ENCODE peak calls at places on chromosomes 13 and 19, in eight cellular contexts. One of them, this sample, is unnamed.
A peak's percentile ranks its signal among the peaks of the same experiment; 100 is the strongest.

GRCh38 chr19:7748756-7749155 is 1.4 kb upstream of the CD209 start:
- DNase-seq in GM12878: no peak
- DNase-seq in SK-N-SH: no peak
- DNase-seq in GM23338: peak; percentile 96
- DNase-seq in HepG2: peak; percentile 14
- DNase-seq in K562: no peak
- DNase-seq in HCT116: peak; percentile 50
- DNase-seq in Panc1: no peak
- DNase-seq in this sample: peak; percentile 16

GRCh38 chr13:102654786-102655185 is 40.1 kb downstream of the METTL21C start:
- DNase-seq in HCT116: no peak
- DNase-seq in Panc1: no peak
- DNase-seq in GM23338: no peak
- DNase-seq in GM12878: no peak
- DNase-seq in K562: no peak
- DNase-seq in HepG2: no peak
- DNase-seq in SK-N-SH: no peak
- DNase-seq in this sample: no peak

GRCh38 chr19:15672580-15673175 is at the start of gene CYP4F12:
- DNase-seq in HepG2: peak; percentile 76
- DNase-seq in K562: peak; percentile 62
- DNase-seq in Panc1: no peak
- DNase-seq in GM23338: peak; percentile 17
- DNase-seq in SK-N-SH: no peak
- DNase-seq in HCT116: peak; percentile 49
- DNase-seq in GM12878: no peak
- DNase-seq in this sample: no peak

GRCh38 chr19:42450314-42450934 is 7.7 kb upstream of the CXCL17 start:
- DNase-seq in GM23338: peak; percentile 89
- DNase-seq in SK-N-SH: peak; percentile 75
- DNase-seq in K562: peak; percentile 90
- DNase-seq in HepG2: peak; percentile 98
- DNase-seq in HCT116: peak; percentile 85
- DNase-seq in GM12878: peak; percentile 84
- DNase-seq in Panc1: no peak
- DNase-seq in this sample: peak; percentile 78

GRCh38 chr13:32330438-32330837 is 15.1 kb downstream of the BRCA2 start:
- DNase-seq in HepG2: no peak
- DNase-seq in K562: no peak
- DNase-seq in Panc1: no peak
- DNase-seq in HCT116: no peak
- DNase-seq in SK-N-SH: no peak
- DNase-seq in GM12878: no peak
- DNase-seq in GM23338: no peak
- DNase-seq in this sample: no peak

GRCh38 chr13:110177790-110178189 is 129.2 kb downstream of the COL4A1 start:
- DNase-seq in HCT116: no peak
- DNase-seq in GM12878: no peak
- DNase-seq in SK-N-SH: no peak
- DNase-seq in K562: no peak
- DNase-seq in GM23338: no peak
- DNase-seq in HepG2: no peak
- DNase-seq in Panc1: no peak
- DNase-seq in this sample: no peak

GRCh38 chr13:92622905-92623304 is 603.7 kb upstream of the GPC6 start:
- DNase-seq in HCT116: no peak
- DNase-seq in GM23338: no peak
- DNase-seq in GM12878: no peak
- DNase-seq in HepG2: no peak
- DNase-seq in SK-N-SH: no peak
- DNase-seq in K562: no peak
- DNase-seq in Panc1: no peak
- DNase-seq in this sample: no peak

GRCh38 chr13:70630247-70630646 is 522.0 kb upstream of the KLHL1 start:
- DNase-seq in GM23338: peak; percentile 84
- DNase-seq in K562: no peak
- DNase-seq in HepG2: no peak
- DNase-seq in Panc1: no peak
- DNase-seq in GM12878: no peak
- DNase-seq in SK-N-SH: no peak
- DNase-seq in HCT116: no peak
- DNase-seq in this sample: no peak

GRCh38 chr13:103386341-103386740 is 320.1 kb upstream of the SLC10A2 start:
- DNase-seq in HCT116: no peak
- DNase-seq in K562: no peak
- DNase-seq in SK-N-SH: no peak
- DNase-seq in GM23338: no peak
- DNase-seq in Panc1: no peak
- DNase-seq in HepG2: no peak
- DNase-seq in GM12878: no peak
- DNase-seq in this sample: no peak

GRCh38 chr13:36788276-36788675 is 30.7 kb upstream of the RFXAP start:
- DNase-seq in GM12878: no peak
- DNase-seq in HepG2: no peak
- DNase-seq in K562: no peak
- DNase-seq in Panc1: no peak
- DNase-seq in GM23338: no peak
- DNase-seq in SK-N-SH: no peak
- DNase-seq in HCT116: no peak
- DNase-seq in this sample: no peak

GRCh38 chr19:44050740-44051653 is 839 bp upstream of the ZNF223 start:
- DNase-seq in GM23338: peak; percentile 77
- DNase-seq in HepG2: no peak
- DNase-seq in SK-N-SH: no peak
- DNase-seq in HCT116: no peak
- DNase-seq in GM12878: no peak
- DNase-seq in Panc1: no peak
- DNase-seq in K562: no peak
- DNase-seq in this sample: peak; percentile 36

GRCh38 chr13:32246468-32246867 is 68.7 kb downstream of the ZAR1L start:
- DNase-seq in HepG2: peak; percentile 67
- DNase-seq in GM23338: peak; percentile 93
- DNase-seq in HCT116: peak; percentile 66
- DNase-seq in Panc1: peak; percentile 13
- DNase-seq in K562: peak; percentile 58
- DNase-seq in GM12878: no peak
- DNase-seq in SK-N-SH: peak; percentile 48
- DNase-seq in this sample: peak; percentile 16

GRCh38 chr19:55482967-55483671 is 1.9 kb upstream of the NAT14 start:
- DNase-seq in GM23338: no peak
- DNase-seq in GM12878: no peak
- DNase-seq in Panc1: no peak
- DNase-seq in HCT116: no peak
- DNase-seq in K562: no peak
- DNase-seq in SK-N-SH: no peak
- DNase-seq in HepG2: no peak
- DNase-seq in this sample: no peak

GRCh38 chr19:40693150-40693788 is 2.8 kb upstream of the NUMBL start:
- DNase-seq in HCT116: no peak
- DNase-seq in GM12878: no peak
- DNase-seq in K562: no peak
- DNase-seq in Panc1: no peak
- DNase-seq in HepG2: no peak
- DNase-seq in GM23338: no peak
- DNase-seq in SK-N-SH: no peak
- DNase-seq in this sample: no peak

GRCh38 chr13:75326173-75327131 is 155.5 kb downstream of the TBC1D4 start:
- DNase-seq in GM12878: no peak
- DNase-seq in HepG2: no peak
- DNase-seq in K562: peak; percentile 38
- DNase-seq in Panc1: no peak
- DNase-seq in SK-N-SH: peak; percentile 36
- DNase-seq in HCT116: no peak
- DNase-seq in GM23338: no peak
- DNase-seq in this sample: no peak

GRCh38 chr19:1171755-1172352 is 2.2 kb downstream of the SBNO2 start:
- DNase-seq in HCT116: no peak
- DNase-seq in Panc1: no peak
- DNase-seq in HepG2: no peak
- DNase-seq in SK-N-SH: no peak
- DNase-seq in GM12878: no peak
- DNase-seq in GM23338: no peak
- DNase-seq in K562: no peak
- DNase-seq in this sample: no peak

GRCh38 chr19:16751701-16752100 is 32.1 kb downstream of the NWD1 start:
- DNase-seq in GM12878: no peak
- DNase-seq in HepG2: no peak
- DNase-seq in GM23338: no peak
- DNase-seq in K562: no peak
- DNase-seq in SK-N-SH: no peak
- DNase-seq in HCT116: no peak
- DNase-seq in Panc1: no peak
- DNase-seq in this sample: no peak

GRCh38 chr19:3576696-3577443 is 4.1 kb downstream of the HMG20B start:
- DNase-seq in Panc1: no peak
- DNase-seq in K562: peak; percentile 87
- DNase-seq in GM23338: peak; percentile 88
- DNase-seq in GM12878: no peak
- DNase-seq in SK-N-SH: peak; percentile 78
- DNase-seq in HepG2: no peak
- DNase-seq in HCT116: no peak
- DNase-seq in this sample: no peak

GRCh38 chr13:103772576-103772975 is 706.4 kb upstream of the SLC10A2 start:
- DNase-seq in HCT116: no peak
- DNase-seq in GM12878: no peak
- DNase-seq in Panc1: no peak
- DNase-seq in SK-N-SH: no peak
- DNase-seq in GM23338: peak; percentile 61
- DNase-seq in HepG2: peak; percentile 3
- DNase-seq in K562: no peak
- DNase-seq in this sample: peak; percentile 12

GRCh38 chr13:36819811-36820140 is 754 bp downstream of the RFXAP start:
- DNase-seq in GM12878: no peak
- DNase-seq in K562: peak; percentile 28
- DNase-seq in SK-N-SH: no peak
- DNase-seq in GM23338: peak; percentile 65
- DNase-seq in HepG2: no peak
- DNase-seq in HCT116: no peak
- DNase-seq in Panc1: no peak
- DNase-seq in this sample: peak; percentile 63

GRCh38 chr19:14347999-14348889 is 33.0 kb upstream of the ADGRE5 start:
- DNase-seq in K562: peak; percentile 88
- DNase-seq in SK-N-SH: peak; percentile 95
- DNase-seq in GM12878: no peak
- DNase-seq in Panc1: no peak
- DNase-seq in HepG2: peak; percentile 28
- DNase-seq in GM23338: peak; percentile 78
- DNase-seq in HCT116: no peak
- DNase-seq in this sample: no peak

DNA sequence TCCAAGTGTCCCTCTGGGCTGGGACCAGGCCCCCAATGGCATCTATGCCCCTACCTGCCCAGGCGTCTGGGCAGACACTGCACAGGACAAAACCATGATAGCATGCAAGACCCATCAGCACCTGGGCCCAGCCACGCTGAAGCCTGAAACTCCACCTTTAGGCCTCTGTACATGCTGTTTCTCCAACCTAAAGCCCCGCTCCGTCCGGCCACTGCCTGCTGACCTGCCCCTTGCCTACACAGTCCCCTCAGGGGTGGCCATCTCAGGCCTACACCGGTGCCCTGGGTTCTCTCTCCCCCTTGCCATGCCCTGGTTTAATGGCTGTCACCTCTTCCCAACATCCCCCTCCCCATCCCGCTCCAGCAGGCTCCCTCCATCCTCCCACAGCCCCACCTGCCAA is 15.3 kb downstream of the GJA3 start:
- DNase-seq in Panc1: no peak
- DNase-seq in SK-N-SH: no peak
- DNase-seq in K562: no peak
- DNase-seq in HepG2: no peak
- DNase-seq in HCT116: no peak
- DNase-seq in GM23338: no peak
- DNase-seq in GM12878: no peak
- DNase-seq in this sample: no peak
- H3K27me3 ChIP-seq in Panc1: no peaks in the 10 kb centered on the region
- H3K27me3 ChIP-seq in SK-N-SH: peaks cover 97% of the 10 kb centered on the region
- H3K27me3 ChIP-seq in K562: peaks cover 17% of the 10 kb centered on the region
- H3K27me3 ChIP-seq in HepG2: peaks cover 51% of the 10 kb centered on the region
- H3K27me3 ChIP-seq in HCT116: no peaks in the 10 kb centered on the region
- H3K27me3 ChIP-seq in GM23338: peaks cover 18% of the 10 kb centered on the region
- H3K27me3 ChIP-seq in GM12878: no peaks in the 10 kb centered on the region
- H3K27me3 ChIP-seq in this sample: no peaks in the 10 kb centered on the region

DNA sequence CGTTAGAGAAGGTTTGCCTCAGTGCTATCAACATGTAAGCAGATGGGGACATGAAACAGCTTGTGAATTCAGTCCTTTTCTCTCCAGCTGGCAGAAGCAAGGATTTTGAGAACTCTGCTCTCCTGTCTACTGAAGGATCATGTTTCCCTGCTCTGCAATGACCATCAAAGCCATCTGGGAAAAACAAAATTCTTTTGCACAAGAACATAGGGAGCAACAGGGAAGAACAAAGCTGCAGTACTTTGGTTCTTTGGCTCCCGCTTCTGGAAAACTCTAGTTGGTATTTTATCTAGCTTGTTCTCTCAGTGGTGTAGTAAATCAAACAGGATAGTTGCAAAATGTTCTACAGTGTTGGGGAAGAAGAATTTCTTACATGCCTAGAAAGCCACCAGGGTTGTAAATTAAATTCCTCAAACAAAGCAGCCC is 270.4 kb downstream of the ENOX1 start:
- DNase-seq in GM12878: no peak
- DNase-seq in GM23338: no peak
- DNase-seq in SK-N-SH: no peak
- DNase-seq in K562: no peak
- DNase-seq in HepG2: no peak
- DNase-seq in HCT116: no peak
- DNase-seq in Panc1: no peak
- DNase-seq in this sample: no peak
- TF ChIP-seq REST in GM12878: no peak
- TF ChIP-seq REST in GM23338: no peak
- TF ChIP-seq REST in SK-N-SH: no peak
- TF ChIP-seq REST in K562: no peak
- TF ChIP-seq REST in HepG2: no peak
- TF ChIP-seq REST in HCT116: no peak
- TF ChIP-seq REST in Panc1: no peak
- TF ChIP-seq REST in this sample: no peak

GRCh38 chr13:50195045-50195444 is 179.8 kb downstream of the KCNRG start:
- DNase-seq in HepG2: no peak
- DNase-seq in GM23338: no peak
- DNase-seq in Panc1: no peak
- DNase-seq in GM12878: no peak
- DNase-seq in HCT116: no peak
- DNase-seq in SK-N-SH: no peak
- DNase-seq in K562: no peak
- DNase-seq in this sample: no peak
- H3K27me3 ChIP-seq in HepG2: no peaks in the 10 kb centered on the region
- H3K27me3 ChIP-seq in GM23338: no peaks in the 10 kb centered on the region
- H3K27me3 ChIP-seq in Panc1: no peaks in the 10 kb centered on the region
- H3K27me3 ChIP-seq in GM12878: peaks cover 5% of the 10 kb centered on the region
- H3K27me3 ChIP-seq in HCT116: no peaks in the 10 kb centered on the region
- H3K27me3 ChIP-seq in SK-N-SH: no peaks in the 10 kb centered on the region
- H3K27me3 ChIP-seq in K562: no peaks in the 10 kb centered on the region
- H3K27me3 ChIP-seq in this sample: no peaks in the 10 kb centered on the region

DNA sequence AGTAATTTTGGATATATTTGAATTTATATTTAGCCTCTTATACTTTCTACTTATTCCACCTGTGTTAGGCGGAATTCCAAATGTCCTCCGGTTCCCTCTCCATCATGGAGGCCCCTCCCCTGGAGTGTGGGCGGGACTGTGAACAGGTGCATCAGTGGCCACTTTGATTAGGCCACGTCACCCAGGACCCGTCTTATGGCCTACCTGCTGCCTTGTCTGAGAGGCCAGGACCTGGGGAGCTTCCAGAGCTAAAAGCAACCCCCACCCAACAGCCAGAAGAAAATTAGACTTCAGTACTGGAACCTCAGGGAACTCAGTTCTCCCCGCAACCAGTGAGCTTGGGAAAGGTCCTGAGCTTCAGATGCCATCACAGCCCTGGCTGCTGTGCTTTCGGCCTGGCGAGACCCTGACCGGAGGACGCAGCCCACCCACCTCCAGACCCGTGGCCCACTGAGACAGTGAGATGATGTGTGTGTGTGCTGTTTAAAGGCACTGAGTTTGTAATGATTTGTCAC is 200.2 kb upstream of the SOX1 start:
- DNase-seq in GM23338: no peak
- DNase-seq in HepG2: no peak
- DNase-seq in GM12878: no peak
- DNase-seq in Panc1: no peak
- DNase-seq in SK-N-SH: no peak
- DNase-seq in K562: no peak
- DNase-seq in HCT116: no peak
- DNase-seq in this sample: no peak
- TF ChIP-seq REST in GM23338: no peak
- TF ChIP-seq REST in HepG2: no peak
- TF ChIP-seq REST in GM12878: no peak
- TF ChIP-seq REST in Panc1: no peak
- TF ChIP-seq REST in SK-N-SH: no peak
- TF ChIP-seq REST in K562: no peak
- TF ChIP-seq REST in HCT116: no peak
- TF ChIP-seq REST in this sample: no peak